ENCODE peak calls at places on chromosome 1, in seven cellular contexts. F, Z, D, N, G, M and L are unnamed samples.

GRCh38 chr1:66505671-66506392 is 28.1 kb upstream of the SGIP1 start:
- DNase-seq in F (no peak), Z (no peak), D (no peak), N (no peak), G (no peak), M (no peak), L (no peak)

GRCh38 chr1:211484738-211485479 is 7.1 kb downstream of the RD3 start:
- DNase-seq in F (no peak), Z (peak; percentile 90), D (no peak), N (no peak), G (no peak), M (no peak), L (no peak)

GRCh38 chr1:152758636-152759035 is 811 bp downstream of the KPRP start:
- DNase-seq in F (no peak), Z (no peak), D (no peak), N (no peak), G (no peak), M (no peak), L (no peak)

GRCh38 chr1:212219679-212220463 is 65.3 kb upstream of the PPP2R5A start:
- DNase-seq in F (no peak), Z (no peak), D (no peak), N (no peak), G (no peak), M (no peak), L (no peak)

GRCh38 chr1:40919475-40920011 is 57.4 kb upstream of the CITED4 start:
- DNase-seq in F (peak; percentile 97), Z (no peak), D (no peak), N (no peak), G (peak; percentile 61), M (no peak), L (no peak)

GRCh38 chr1:996851-997727 is 2.8 kb downstream of the HES4 start:
- DNase-seq in F (no peak), Z (no peak), D (no peak), N (no peak), G (peak; percentile 67), M (peak; percentile 42), L (no peak)

GRCh38 chr1:28370220-28371010 is 875 bp downstream of the PHACTR4 start:
- DNase-seq in F (no peak), Z (no peak), D (peak; percentile 47), N (peak; percentile 23), G (peak; percentile 64), M (peak; percentile 76), L (peak; percentile 34)

GRCh38 chr1:234393190-234393589 is 19.9 kb downstream of the COA6 start:
- DNase-seq in F (no peak), Z (peak; percentile 42), D (no peak), N (no peak), G (no peak), M (no peak), L (no peak)

GRCh38 chr1:56301791-56302190 is 277.6 kb downstream of the PLPP3 start:
- DNase-seq in F (no peak), Z (no peak), D (peak; percentile 13), N (no peak), G (no peak), M (no peak), L (no peak)

GRCh38 chr1:178004926-178005391 is 35.1 kb upstream of the SEC16B start:
- DNase-seq in F (no peak), Z (no peak), D (no peak), N (no peak), G (no peak), M (no peak), L (no peak)

GRCh38 chr1:17860812-17861211 is 105.7 kb downstream of the ACTL8 start:
- DNase-seq in F (no peak), Z (no peak), D (no peak), N (no peak), G (no peak), M (no peak), L (no peak)

GRCh38 chr1:9473032-9473792 is 66.1 kb upstream of the SLC25A33 start:
- DNase-seq in F (no peak), Z (no peak), D (peak; percentile 79), N (peak; percentile 71), G (peak; percentile 93), M (peak; percentile 31), L (peak; percentile 76)

GRCh38 chr1:87508247-87508646 is 179.6 kb downstream of the LMO4 start:
- DNase-seq in F (no peak), Z (no peak), D (no peak), N (no peak), G (no peak), M (no peak), L (no peak)

GRCh38 chr1:187624812-187625542 is 796.2 kb downstream of the PLA2G4A start:
- DNase-seq in F (no peak), Z (no peak), D (no peak), N (no peak), G (no peak), M (no peak), L (no peak)

GRCh38 chr1:4485398-4485797 is 169.0 kb upstream of the AJAP1 start:
- DNase-seq in F (no peak), Z (no peak), D (no peak), N (no peak), G (no peak), M (peak; percentile 41), L (no peak)

GRCh38 chr1:57353589-57353988 is 70.3 kb downstream of the DAB1 start:
- DNase-seq in F (no peak), Z (no peak), D (no peak), N (no peak), G (no peak), M (no peak), L (no peak)

GRCh38 chr1:194568610-194569009 is 1382.2 kb upstream of the B3GALT2 start:
- DNase-seq in F (no peak), Z (no peak), D (no peak), N (no peak), G (no peak), M (no peak), L (no peak)

GRCh38 chr1:65420590-65421340 is at the start of the genes LEPR and LEPROT:
- DNase-seq in F (peak; percentile 58), Z (no peak), D (no peak), N (no peak), G (no peak), M (no peak), L (no peak)

GRCh38 chr1:70224954-70225353 is 3.8 kb downstream of the SRSF11 start:
- DNase-seq in F (no peak), Z (no peak), D (no peak), N (no peak), G (no peak), M (no peak), L (no peak)

GRCh38 chr1:70222716-70223235 is 1.6 kb downstream of the SRSF11 start:
- DNase-seq in F (no peak), Z (no peak), D (no peak), N (no peak), G (no peak), M (no peak), L (no peak)

GRCh38 chr1:70220517-70221240 is 501 bp upstream of the SRSF11 start:
- DNase-seq in F (no peak), Z (no peak), D (no peak), N (no peak), G (no peak), M (no peak), L (no peak)

GRCh38 chr1:70220015-70220414 is 1.2 kb upstream of the SRSF11 start:
- DNase-seq in F (no peak), Z (no peak), D (no peak), N (no peak), G (no peak), M (no peak), L (no peak)

GRCh38 chr1:70221241-70222077 is at the start of gene SRSF11:
- DNase-seq in F (peak; percentile 85), Z (peak; percentile 98), D (peak; percentile 92), N (peak; percentile 97), G (peak; percentile 97), M (peak; percentile 94), L (peak; percentile 98)
- TF ChIP-seq EP300 in F (no peak), Z (no peak), D (no peak), N (no peak), G (no peak), M (peak; percentile 58), L (no peak)

DNA sequence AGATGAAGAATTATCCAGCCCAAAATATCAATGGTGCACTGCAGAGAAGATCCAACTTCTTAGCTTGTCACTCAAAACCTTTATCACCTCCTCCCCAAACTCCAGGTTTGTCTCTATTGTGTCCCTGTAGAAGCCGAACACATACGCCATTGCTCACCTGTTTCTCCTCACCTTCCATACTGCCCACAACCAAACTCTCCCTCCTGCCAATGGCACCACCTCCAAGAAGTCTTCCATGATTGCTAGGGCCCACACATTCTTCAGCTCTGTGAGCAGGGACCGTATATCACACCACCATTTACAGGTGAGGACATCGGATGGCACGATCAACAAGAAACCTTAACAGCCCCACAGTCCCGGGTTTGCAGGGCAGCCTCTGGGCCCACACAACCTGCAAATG is 2.2 kb downstream of the LAPTM5 start:
- DNase-seq in F (no peak), Z (no peak), D (no peak), N (no peak), G (no peak), M (no peak), L (no peak)
- H3K4me1 ChIP-seq in F (peaks cover 12% of the 10 kb centered on the region), Z (peaks cover 5% of the 10 kb centered on the region), D (no peaks in the 10 kb centered on the region), N (no peaks in the 10 kb centered on the region), G (peaks cover 14% of the 10 kb centered on the region), M (no peaks in the 10 kb centered on the region), L (no peaks in the 10 kb centered on the region)

GRCh38 chr1:94924967-94925366 is 1.9 kb downstream of the CNN3 start:
- DNase-seq in F (no peak), Z (no peak), D (no peak), N (no peak), G (no peak), M (no peak), L (no peak)

GRCh38 chr1:94927405-94928175 is 680 bp upstream of the CNN3 start:
- DNase-seq in F (peak; percentile 59), Z (no peak), D (peak; percentile 27), N (no peak), G (peak; percentile 71), M (peak; percentile 26), L (peak; percentile 63)

GRCh38 chr1:94926915-94927404 is at the start of gene CNN3:
- DNase-seq in F (peak; percentile 82), Z (peak; percentile 96), D (peak; percentile 87), N (peak; percentile 96), G (peak; percentile 92), M (peak; percentile 98), L (peak; percentile 94)

GRCh38 chr1:94926365-94926914 is 470 bp downstream of the CNN3 start:
- DNase-seq in F (peak; percentile 36), Z (no peak), D (peak; percentile 45), N (peak; percentile 75), G (peak; percentile 77), M (peak; percentile 85), L (peak; percentile 60)

GRCh38 chr1:94925561-94926364 is 1.1 kb downstream of the CNN3 start:
- DNase-seq in F (peak; percentile 89), Z (peak; percentile 94), D (peak; percentile 48), N (peak; percentile 85), G (peak; percentile 81), M (peak; percentile 74), L (peak; percentile 51)
- TF ChIP-seq EP300 in F (no peak), Z (no peak), D (no peak), N (peak; percentile 16), G (no peak), M (peak; percentile 32), L (no peak)

DNA sequence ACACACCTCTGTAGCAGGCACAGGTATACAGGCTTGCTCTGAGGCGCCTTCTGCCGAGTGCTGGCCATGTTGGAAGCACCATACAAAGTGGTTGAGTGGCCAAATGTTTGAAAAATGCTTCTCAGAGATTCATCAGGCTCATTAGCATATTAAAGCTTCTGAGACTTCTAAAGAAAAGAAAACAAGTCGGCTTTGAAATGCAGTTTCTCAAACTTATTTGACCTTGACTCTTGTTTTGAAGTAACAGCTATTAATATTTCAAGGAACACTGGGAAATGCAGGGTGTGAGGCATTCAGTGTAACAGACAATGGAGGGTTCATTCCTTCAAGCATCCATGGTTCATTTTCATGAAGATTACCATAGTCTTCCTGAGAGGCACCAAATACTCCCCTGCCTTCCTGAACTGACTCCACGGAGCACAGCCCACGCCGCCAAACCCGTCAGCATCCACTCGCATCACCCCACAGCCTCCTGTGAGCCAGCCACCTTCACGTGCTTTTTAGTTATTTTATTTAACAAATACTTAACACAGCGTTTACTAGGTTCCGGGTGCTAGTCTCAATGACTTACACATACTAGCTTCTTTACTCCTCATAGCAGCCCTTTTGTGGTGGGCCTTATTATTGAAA is 81.7 kb downstream of the KCNN3 start:
- DNase-seq in F (no peak), Z (no peak), D (no peak), N (no peak), G (no peak), M (no peak), L (no peak)
- H3K4me1 ChIP-seq in F (peaks cover 26% of the 10 kb centered on the region), Z (peaks cover 6% of the 10 kb centered on the region), D (peaks cover 5% of the 10 kb centered on the region), N (no peaks in the 10 kb centered on the region), G (peaks cover 8% of the 10 kb centered on the region), M (no peaks in the 10 kb centered on the region), L (no peaks in the 10 kb centered on the region)